ENCODE peak calls at places on chromosomes 2 and 18, in five cellular contexts. One of them, this sample, is unnamed.

GRCh38 chr2:36912692-36913091 is 53.6 kb downstream of the STRN start:
- DNase-seq in NT2/D1: no peak
- DNase-seq in AG20443: peak; percentile 16
- DNase-seq in stimulated activated CD4-positive, alpha-beta T cell treated with anti-CD3 and anti-CD28 coated beads, Interleukin-4, amount 100 ng/mL, for 48 hours: no peak
- DNase-seq in posterior vena cava: no peak
- DNase-seq in this sample: no peak

GRCh38 chr2:26652361-26653041 is 11.3 kb upstream of the CIB4 start:
- DNase-seq in NT2/D1: no peak
- DNase-seq in AG20443: peak; percentile 57
- DNase-seq in stimulated activated CD4-positive, alpha-beta T cell treated with anti-CD3 and anti-CD28 coated beads, Interleukin-4, amount 100 ng/mL, for 48 hours: no peak
- DNase-seq in posterior vena cava: peak; percentile 78
- DNase-seq in this sample: peak; percentile 47

GRCh38 chr2:181573140-181573736 is 83.7 kb downstream of the CERKL start:
- DNase-seq in NT2/D1: peak; percentile 22
- DNase-seq in AG20443: peak; percentile 25
- DNase-seq in stimulated activated CD4-positive, alpha-beta T cell treated with anti-CD3 and anti-CD28 coated beads, Interleukin-4, amount 100 ng/mL, for 48 hours: no peak
- DNase-seq in posterior vena cava: no peak
- DNase-seq in this sample: no peak

GRCh38 chr18:62512532-62512931 is 10.3 kb upstream of the ZCCHC2 start:
- DNase-seq in NT2/D1: no peak
- DNase-seq in AG20443: no peak
- DNase-seq in stimulated activated CD4-positive, alpha-beta T cell treated with anti-CD3 and anti-CD28 coated beads, Interleukin-4, amount 100 ng/mL, for 48 hours: no peak
- DNase-seq in posterior vena cava: no peak
- DNase-seq in this sample: no peak

GRCh38 chr2:238131761-238132462 is 6.6 kb upstream of the KLHL30 start:
- DNase-seq in NT2/D1: no peak
- DNase-seq in AG20443: no peak
- DNase-seq in stimulated activated CD4-positive, alpha-beta T cell treated with anti-CD3 and anti-CD28 coated beads, Interleukin-4, amount 100 ng/mL, for 48 hours: no peak
- DNase-seq in posterior vena cava: peak; percentile 56
- DNase-seq in this sample: no peak

GRCh38 chr2:181105562-181105961 is 125.2 kb downstream of the UBE2E3 start:
- DNase-seq in NT2/D1: no peak
- DNase-seq in AG20443: no peak
- DNase-seq in stimulated activated CD4-positive, alpha-beta T cell treated with anti-CD3 and anti-CD28 coated beads, Interleukin-4, amount 100 ng/mL, for 48 hours: no peak
- DNase-seq in posterior vena cava: no peak
- DNase-seq in this sample: no peak

GRCh38 chr18:67600781-67601180 is 84.3 kb upstream of the DSEL start:
- DNase-seq in NT2/D1: no peak
- DNase-seq in AG20443: no peak
- DNase-seq in stimulated activated CD4-positive, alpha-beta T cell treated with anti-CD3 and anti-CD28 coated beads, Interleukin-4, amount 100 ng/mL, for 48 hours: no peak
- DNase-seq in posterior vena cava: no peak
- DNase-seq in this sample: no peak

GRCh38 chr2:166764702-166765101 is 123.6 kb upstream of the XIRP2 start:
- DNase-seq in NT2/D1: no peak
- DNase-seq in AG20443: no peak
- DNase-seq in stimulated activated CD4-positive, alpha-beta T cell treated with anti-CD3 and anti-CD28 coated beads, Interleukin-4, amount 100 ng/mL, for 48 hours: no peak
- DNase-seq in posterior vena cava: no peak
- DNase-seq in this sample: no peak

GRCh38 chr2:191304939-191305875 is 60.0 kb downstream of the MYO1B start:
- DNase-seq in NT2/D1: no peak
- DNase-seq in AG20443: peak; percentile 68
- DNase-seq in stimulated activated CD4-positive, alpha-beta T cell treated with anti-CD3 and anti-CD28 coated beads, Interleukin-4, amount 100 ng/mL, for 48 hours: no peak
- DNase-seq in posterior vena cava: peak; percentile 83
- DNase-seq in this sample: peak; percentile 74

GRCh38 chr2:8514748-8515389 is 167.0 kb upstream of the ID2 start:
- DNase-seq in NT2/D1: no peak
- DNase-seq in AG20443: no peak
- DNase-seq in stimulated activated CD4-positive, alpha-beta T cell treated with anti-CD3 and anti-CD28 coated beads, Interleukin-4, amount 100 ng/mL, for 48 hours: peak; percentile 51
- DNase-seq in posterior vena cava: peak; percentile 3
- DNase-seq in this sample: no peak

GRCh38 chr2:46072146-46072820 is 224.9 kb upstream of the EPAS1 start:
- DNase-seq in NT2/D1: no peak
- DNase-seq in AG20443: no peak
- DNase-seq in stimulated activated CD4-positive, alpha-beta T cell treated with anti-CD3 and anti-CD28 coated beads, Interleukin-4, amount 100 ng/mL, for 48 hours: no peak
- DNase-seq in posterior vena cava: no peak
- DNase-seq in this sample: peak; percentile 65

GRCh38 chr18:21599585-21600525 is 649 bp downstream of the ESCO1 start:
- DNase-seq in NT2/D1: peak; percentile 30
- DNase-seq in AG20443: peak; percentile 71
- DNase-seq in stimulated activated CD4-positive, alpha-beta T cell treated with anti-CD3 and anti-CD28 coated beads, Interleukin-4, amount 100 ng/mL, for 48 hours: peak; percentile 47
- DNase-seq in posterior vena cava: peak; percentile 83
- DNase-seq in this sample: peak; percentile 1

GRCh38 chr2:37665622-37666362 is 5.7 kb downstream of the CDC42EP3 start:
- DNase-seq in NT2/D1: no peak
- DNase-seq in AG20443: no peak
- DNase-seq in stimulated activated CD4-positive, alpha-beta T cell treated with anti-CD3 and anti-CD28 coated beads, Interleukin-4, amount 100 ng/mL, for 48 hours: no peak
- DNase-seq in posterior vena cava: no peak
- DNase-seq in this sample: no peak

GRCh38 chr2:241391892-241392665 is 36.0 kb downstream of the FARP2 start:
- DNase-seq in NT2/D1: peak; percentile 20
- DNase-seq in AG20443: peak; percentile 48
- DNase-seq in stimulated activated CD4-positive, alpha-beta T cell treated with anti-CD3 and anti-CD28 coated beads, Interleukin-4, amount 100 ng/mL, for 48 hours: no peak
- DNase-seq in posterior vena cava: no peak
- DNase-seq in this sample: no peak

GRCh38 chr2:152525277-152525838 is 190.4 kb downstream of the FMNL2 start:
- DNase-seq in NT2/D1: no peak
- DNase-seq in AG20443: peak; percentile 58
- DNase-seq in stimulated activated CD4-positive, alpha-beta T cell treated with anti-CD3 and anti-CD28 coated beads, Interleukin-4, amount 100 ng/mL, for 48 hours: no peak
- DNase-seq in posterior vena cava: no peak
- DNase-seq in this sample: no peak

GRCh38 chr2:134275058-134275862 is 21.4 kb downstream of the MGAT5 start:
- DNase-seq in NT2/D1: no peak
- DNase-seq in AG20443: no peak
- DNase-seq in stimulated activated CD4-positive, alpha-beta T cell treated with anti-CD3 and anti-CD28 coated beads, Interleukin-4, amount 100 ng/mL, for 48 hours: no peak
- DNase-seq in posterior vena cava: no peak
- DNase-seq in this sample: no peak

GRCh38 chr2:237486819-237487448 is at the start of gene MLPH:
- DNase-seq in NT2/D1: no peak
- DNase-seq in AG20443: peak; percentile 78
- DNase-seq in stimulated activated CD4-positive, alpha-beta T cell treated with anti-CD3 and anti-CD28 coated beads, Interleukin-4, amount 100 ng/mL, for 48 hours: no peak
- DNase-seq in posterior vena cava: no peak
- DNase-seq in this sample: no peak

GRCh38 chr2:176270100-176270750 is 983 bp downstream of the MTX2 start:
- DNase-seq in NT2/D1: no peak
- DNase-seq in AG20443: no peak
- DNase-seq in stimulated activated CD4-positive, alpha-beta T cell treated with anti-CD3 and anti-CD28 coated beads, Interleukin-4, amount 100 ng/mL, for 48 hours: no peak
- DNase-seq in posterior vena cava: no peak
- DNase-seq in this sample: no peak

GRCh38 chr18:22816266-22817176 is 116.6 kb upstream of the RBBP8 start:
- DNase-seq in NT2/D1: no peak
- DNase-seq in AG20443: no peak
- DNase-seq in stimulated activated CD4-positive, alpha-beta T cell treated with anti-CD3 and anti-CD28 coated beads, Interleukin-4, amount 100 ng/mL, for 48 hours: no peak
- DNase-seq in posterior vena cava: no peak
- DNase-seq in this sample: no peak

GRCh38 chr2:9638532-9638931 is 7.7 kb upstream of the YWHAQ start:
- DNase-seq in NT2/D1: no peak
- DNase-seq in AG20443: peak; percentile 97
- DNase-seq in stimulated activated CD4-positive, alpha-beta T cell treated with anti-CD3 and anti-CD28 coated beads, Interleukin-4, amount 100 ng/mL, for 48 hours: no peak
- DNase-seq in posterior vena cava: peak; percentile 93
- DNase-seq in this sample: peak; percentile 77

GRCh38 chr18:28181616-28182015 is 4.7 kb upstream of the CDH2 start:
- DNase-seq in NT2/D1: no peak
- DNase-seq in AG20443: no peak
- DNase-seq in stimulated activated CD4-positive, alpha-beta T cell treated with anti-CD3 and anti-CD28 coated beads, Interleukin-4, amount 100 ng/mL, for 48 hours: no peak
- DNase-seq in posterior vena cava: no peak
- DNase-seq in this sample: no peak

GRCh38 chr2:11753886-11754704 is 7.7 kb downstream of the LPIN1 start:
- DNase-seq in NT2/D1: no peak
- DNase-seq in AG20443: peak; percentile 76
- DNase-seq in stimulated activated CD4-positive, alpha-beta T cell treated with anti-CD3 and anti-CD28 coated beads, Interleukin-4, amount 100 ng/mL, for 48 hours: peak; percentile 63
- DNase-seq in posterior vena cava: no peak
- DNase-seq in this sample: peak; percentile 24

GRCh38 chr2:181839811-181840210 is 51.7 kb upstream of the ITPRID2 start:
- DNase-seq in NT2/D1: no peak
- DNase-seq in AG20443: no peak
- DNase-seq in stimulated activated CD4-positive, alpha-beta T cell treated with anti-CD3 and anti-CD28 coated beads, Interleukin-4, amount 100 ng/mL, for 48 hours: no peak
- DNase-seq in posterior vena cava: no peak
- DNase-seq in this sample: no peak

GRCh38 chr2:1898461-1899395 is 154.4 kb upstream of the PXDN start:
- DNase-seq in NT2/D1: no peak
- DNase-seq in AG20443: no peak
- DNase-seq in stimulated activated CD4-positive, alpha-beta T cell treated with anti-CD3 and anti-CD28 coated beads, Interleukin-4, amount 100 ng/mL, for 48 hours: no peak
- DNase-seq in posterior vena cava: no peak
- DNase-seq in this sample: no peak

GRCh38 chr2:233841183-233841582 is 13.2 kb downstream of the HJURP start:
- DNase-seq in NT2/D1: no peak
- DNase-seq in AG20443: no peak
- DNase-seq in stimulated activated CD4-positive, alpha-beta T cell treated with anti-CD3 and anti-CD28 coated beads, Interleukin-4, amount 100 ng/mL, for 48 hours: no peak
- DNase-seq in posterior vena cava: no peak
- DNase-seq in this sample: no peak

GRCh38 chr2:108223573-108223972 is 16.2 kb upstream of the SULT1C3 start:
- DNase-seq in NT2/D1: no peak
- DNase-seq in AG20443: no peak
- DNase-seq in stimulated activated CD4-positive, alpha-beta T cell treated with anti-CD3 and anti-CD28 coated beads, Interleukin-4, amount 100 ng/mL, for 48 hours: no peak
- DNase-seq in posterior vena cava: no peak
- DNase-seq in this sample: no peak

GRCh38 chr2:72108121-72108520 is 39.5 kb downstream of the CYP26B1 start:
- DNase-seq in NT2/D1: no peak
- DNase-seq in AG20443: no peak
- DNase-seq in stimulated activated CD4-positive, alpha-beta T cell treated with anti-CD3 and anti-CD28 coated beads, Interleukin-4, amount 100 ng/mL, for 48 hours: no peak
- DNase-seq in posterior vena cava: no peak
- DNase-seq in this sample: no peak

GRCh38 chr18:55546873-55547704 is 40.9 kb downstream of the TCF4 start:
- DNase-seq in NT2/D1: no peak
- DNase-seq in AG20443: peak; percentile 70
- DNase-seq in stimulated activated CD4-positive, alpha-beta T cell treated with anti-CD3 and anti-CD28 coated beads, Interleukin-4, amount 100 ng/mL, for 48 hours: no peak
- DNase-seq in posterior vena cava: no peak
- DNase-seq in this sample: no peak